ENCODE peak calls at places on chromosomes 5 and 9, in nine cellular contexts. Z is pancreas, R is left ventricle myocardium inferior, A is kidney epithelial cell, P is dorsolateral prefrontal cortex, H is heart left ventricle, L is cardiac fibroblast, M is A549, O is brain microvascular endothelial cell. B is an unnamed sample.
A peak's percentile ranks its signal among the peaks of the same experiment; 100 is the strongest.

GRCh38 chr9:135043345-135043744 is 44.1 kb upstream of the OLFM1 start:
- DNase-seq in Z (no peak), R (no peak), A (no peak), P (no peak), H (no peak), L (no peak), M (no peak), O (no peak), B (no peak)

GRCh38 chr9:137484551-137485315 is 25.6 kb upstream of the NSMF start:
- DNase-seq in Z (no peak), R (no peak), A (no peak), P (no peak), H (peak; percentile 19), L (no peak), M (no peak), O (no peak), B (no peak)

GRCh38 chr9:113796651-113797426 is 79.3 kb upstream of the ZNF618 start:
- DNase-seq in Z (no peak), R (no peak), A (no peak), P (no peak), H (no peak), L (no peak), M (no peak), O (no peak), B (no peak)

GRCh38 chr5:129246088-129246487 is 151.5 kb downstream of the ISOC1 start:
- DNase-seq in Z (no peak), R (no peak), A (no peak), P (no peak), H (no peak), L (peak; percentile 81), M (no peak), O (no peak), B (no peak)

GRCh38 chr5:60740322-60740721 is 40.4 kb upstream of the DEPDC1B start:
- DNase-seq in Z (no peak), R (no peak), A (no peak), P (no peak), H (no peak), L (no peak), M (no peak), O (no peak), B (no peak)

GRCh38 chr5:154391788-154392187 is 54.0 kb upstream of the SAP30L start:
- DNase-seq in Z (no peak), R (no peak), A (no peak), P (no peak), H (no peak), L (no peak), M (no peak), O (no peak), B (no peak)

GRCh38 chr5:150279618-150280017 is 10.0 kb downstream of the CAMK2A start:
- DNase-seq in Z (no peak), R (no peak), A (no peak), P (no peak), H (no peak), L (no peak), M (no peak), O (no peak), B (no peak)

GRCh38 chr5:17436766-17437221 is 61.2 kb upstream of the TAF11L2 start:
- DNase-seq in Z (no peak), R (no peak), A (no peak), P (no peak), H (no peak), L (no peak), M (no peak), O (no peak), B (no peak)

GRCh38 chr5:154394328-154394727 is 51.5 kb upstream of the SAP30L start:
- DNase-seq in Z (no peak), R (no peak), A (no peak), P (no peak), H (no peak), L (no peak), M (peak; percentile 40), O (no peak), B (no peak)

GRCh38 chr5:141506381-141507155 is 17.7 kb downstream of the PCDHGC5 start:
- DNase-seq in Z (no peak), R (no peak), A (no peak), P (no peak), H (no peak), L (no peak), M (no peak), O (no peak), B (no peak)

GRCh38 chr5:157744055-157745011 is 821 bp downstream of the LSM11 start:
- DNase-seq in Z (peak; percentile 14), R (peak; percentile 23), A (no peak), P (no peak), H (peak; percentile 31), L (no peak), M (no peak), O (no peak), B (no peak)

GRCh38 chr5:72604111-72604792 is 97.0 kb upstream of the ZNF366 start:
- DNase-seq in Z (no peak), R (no peak), A (no peak), P (no peak), H (no peak), L (peak; percentile 66), M (no peak), O (no peak), B (no peak)

GRCh38 chr5:169716287-169716686 is 79.2 kb downstream of the DOCK2 start:
- DNase-seq in Z (no peak), R (no peak), A (peak; percentile 52), P (no peak), H (no peak), L (peak; percentile 85), M (no peak), O (peak; percentile 44), B (peak; percentile 87)

GRCh38 chr5:32439086-32439642 is 5.4 kb downstream of the ZFR start:
- DNase-seq in Z (no peak), R (no peak), A (no peak), P (no peak), H (no peak), L (no peak), M (no peak), O (no peak), B (no peak)

GRCh38 chr9:126938332-126938731 is 23.8 kb downstream of the RALGPS1 start:
- DNase-seq in Z (no peak), R (no peak), A (no peak), P (no peak), H (no peak), L (no peak), M (no peak), O (no peak), B (no peak)

GRCh38 chr5:36492998-36493655 is 113.3 kb upstream of the SLC1A3 start:
- DNase-seq in Z (no peak), R (no peak), A (no peak), P (no peak), H (no peak), L (no peak), M (no peak), O (peak; percentile 39), B (peak; percentile 44)

GRCh38 chr5:153831976-153832375 is 206.7 kb downstream of the FAM114A2 start:
- DNase-seq in Z (no peak), R (no peak), A (no peak), P (no peak), H (no peak), L (peak; percentile 26), M (peak; percentile 31), O (peak; percentile 21), B (no peak)

DNA sequence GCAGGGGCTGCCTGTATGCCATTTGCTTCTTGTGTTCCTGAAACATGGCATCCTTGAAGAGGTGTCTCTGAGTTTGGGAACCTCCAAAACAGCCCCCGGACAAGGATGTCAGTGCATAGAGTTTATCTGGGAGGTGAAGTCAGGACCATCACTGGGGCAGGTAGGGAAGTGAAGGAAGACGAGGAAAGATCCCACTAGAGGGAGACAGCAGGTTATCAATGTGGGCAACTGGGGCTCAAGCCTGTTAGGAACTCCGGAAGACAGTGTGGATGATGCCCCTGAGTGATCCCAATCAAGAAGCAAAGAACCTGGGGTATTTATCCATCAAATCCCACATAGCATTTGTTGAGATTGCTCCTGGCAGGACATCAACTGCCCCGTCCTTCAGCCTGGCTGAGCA is 233.1 kb downstream of the AGTPBP1 start:
- DNase-seq in Z (no peak), R (no peak), A (no peak), P (no peak), H (no peak), L (no peak), M (no peak), O (no peak), B (no peak)
- TF ChIP-seq CTCF in Z (no peak), R (no peak), A (peak; percentile 8), P (peak; percentile 41), H (no peak), L (peak; percentile 12), M (no peak), O (peak; percentile 17), B (peak; percentile 24)

GRCh38 chr5:171450423-171451246 is 31.2 kb downstream of the FGF18 start:
- DNase-seq in Z (no peak), R (peak; percentile 45), A (no peak), P (no peak), H (peak; percentile 56), L (peak; percentile 64), M (no peak), O (peak; percentile 60), B (no peak)
- H3K4me3 ChIP-seq in Z (peak overlapping the region; percentile 31), R (peak overlapping the region; percentile 63), A (peak overlapping the region; percentile 7), P (peak overlapping the region; percentile 26), H (peak overlapping the region; percentile 52), L (peak overlapping the region; percentile 26), M (no peak overlapping the region), O (peak overlapping the region; percentile 48), B (peak overlapping the region; percentile 36)

DNA sequence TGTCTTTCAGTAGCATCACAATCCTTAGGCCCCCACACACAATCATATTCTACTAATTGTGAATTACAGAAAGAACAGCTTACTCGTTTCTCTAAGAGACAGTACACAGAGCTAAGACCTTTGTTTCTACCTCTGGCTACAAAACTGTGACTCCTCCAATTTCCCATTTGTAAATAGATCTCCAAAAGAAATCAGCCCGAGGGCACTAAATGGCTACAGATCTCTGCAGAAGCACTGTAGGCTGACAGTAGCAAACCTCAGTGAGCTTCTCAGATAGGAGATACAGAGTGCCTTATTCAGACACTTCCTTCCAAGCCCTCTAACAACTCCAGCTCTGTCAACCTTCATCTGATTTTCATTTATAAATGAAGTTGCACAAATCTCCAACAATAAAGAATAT is 51.0 kb downstream of the EFNA5 start:
- DNase-seq in Z (no peak), R (no peak), A (no peak), P (no peak), H (no peak), L (no peak), M (no peak), O (no peak), B (no peak)
- TF ChIP-seq CTCF in Z (no peak), R (no peak), A (no peak), P (no peak), H (no peak), L (no peak), M (no peak), O (no peak), B (no peak)

DNA sequence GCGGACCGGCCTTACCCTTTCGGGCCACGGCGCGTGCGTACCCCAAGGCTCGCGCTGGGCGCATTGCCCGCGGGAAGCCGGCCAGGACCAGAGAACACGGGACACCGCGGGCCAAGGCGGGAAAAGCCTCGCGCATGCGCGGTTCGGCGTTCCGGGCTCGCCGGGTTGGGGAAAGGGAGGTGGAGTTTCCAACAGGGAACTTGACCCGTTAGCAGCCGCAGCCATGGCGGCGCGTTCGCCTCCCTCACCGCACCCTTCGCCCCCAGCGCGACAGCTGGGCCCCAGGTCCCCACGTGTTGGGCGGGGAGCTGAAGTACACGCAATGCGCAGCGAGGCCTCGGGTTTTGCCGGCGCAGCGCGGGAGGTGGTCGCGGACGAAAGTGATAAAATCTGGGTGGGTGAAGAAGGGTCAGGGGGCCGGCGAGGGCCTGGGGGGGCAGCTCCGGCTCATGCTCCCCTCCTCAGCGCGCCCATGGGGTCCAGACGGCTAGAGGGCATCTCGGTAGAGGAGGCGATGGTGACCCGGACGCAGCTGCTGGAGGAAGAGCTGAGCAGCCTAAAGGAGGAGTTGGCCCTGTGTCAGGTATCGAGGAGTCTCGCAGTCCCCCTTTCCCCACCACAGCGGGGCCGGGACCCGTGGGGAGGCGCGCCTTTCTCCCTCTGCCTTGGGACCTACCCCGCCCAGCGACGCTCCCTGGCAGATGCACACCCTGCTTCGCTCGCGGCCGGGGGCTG is at the start of gene CNTLN:
- DNase-seq in Z (peak; percentile 98), R (peak; percentile 97), A (peak; percentile 29), P (peak; percentile 85), H (peak; percentile 97), L (peak; percentile 95), M (peak; percentile 90), O (peak; percentile 70), B (no peak)
- H3K4me3 ChIP-seq in Z (peak within 1 kb of the TSS; percentile 73), R (peak within 1 kb of the TSS; percentile 89), A (peak within 1 kb of the TSS; percentile 96), P (peak within 1 kb of the TSS; percentile 91), H (peak within 1 kb of the TSS; percentile 77), L (peak within 1 kb of the TSS; percentile 91), M (peak within 1 kb of the TSS; percentile 95), O (peak within 1 kb of the TSS; percentile 98), B (peak within 1 kb of the TSS; percentile 93)

B was measured in epithelial cell of proximal tubule.